ENCODE peak calls at places on chromosome 11, in eight cellular contexts. Q is uterus; G is CD4-positive, CD25-positive, alpha-beta regulatory T cell; Z is thoracic aorta; X is MM.1S; L is heart left ventricle; R is lower leg skin; O is fibroblast of mammary gland. T is an unnamed sample.

GRCh38 chr11:71489311-71490043 is 36.5 kb downstream of the NADSYN1 start:
- DNase-seq in L (no peak), G (peak), O (peak), Q (no peak), X (no peak), R (no peak), Z (no peak), T (no peak)

GRCh38 chr11:13207665-13208594 is 69.7 kb upstream of the BMAL1 start:
- DNase-seq in L (no peak), R (no peak), O (peak), Z (no peak), Q (peak), X (peak), G (peak), T (no peak)

GRCh38 chr11:2729841-2730240 is 30.0 kb upstream of the KCNQ1OT1 start:
- DNase-seq in Z (no peak), G (no peak), R (no peak), X (no peak), L (no peak), O (no peak), Q (no peak), T (no peak)

GRCh38 chr11:73322986-73323306 is 14.9 kb downstream of the ARHGEF17 start:
- DNase-seq in R (no peak), O (no peak), Z (no peak), Q (no peak), X (no peak), L (no peak), G (no peak), T (no peak)

GRCh38 chr11:75140269-75141138 is 10.4 kb upstream of the SLCO2B1 start:
- DNase-seq in O (peak), R (peak), L (peak), Z (no peak), G (peak), X (peak), Q (peak), T (peak)

GRCh38 chr11:15170698-15171097 is 56.0 kb downstream of the INSC start:
- DNase-seq in R (no peak), O (no peak), Z (no peak), Q (no peak), G (no peak), X (no peak), L (no peak), T (no peak)

GRCh38 chr11:118691926-118692830 is 12.7 kb upstream of the TREH start:
- DNase-seq in Z (no peak), L (no peak), X (peak), O (peak), Q (no peak), G (peak), R (no peak), T (peak)

GRCh38 chr11:74084796-74085541 is 76.1 kb upstream of the UCP3 start:
- DNase-seq in Z (no peak), Q (no peak), X (no peak), R (no peak), O (peak), G (no peak), L (no peak), T (peak)

GRCh38 chr11:59698506-59698905 is 15.1 kb downstream of the OR10V1 start:
- DNase-seq in X (no peak), O (no peak), Q (no peak), G (no peak), R (no peak), Z (no peak), L (no peak), T (no peak)

GRCh38 chr11:746289-747175 is 732 bp upstream of the TALDO1 start:
- DNase-seq in Q (no peak), R (no peak), O (peak), L (no peak), Z (no peak), X (peak), G (peak), T (no peak)

GRCh38 chr11:1844221-1845094 is 5.7 kb downstream of the TNNI2 start:
- DNase-seq in R (no peak), G (peak), O (peak), X (no peak), Q (no peak), Z (no peak), L (peak), T (no peak)

GRCh38 chr11:12951376-12951775 is 57.7 kb upstream of the RASSF10 start:
- DNase-seq in O (no peak), Z (no peak), R (no peak), Q (no peak), G (no peak), X (no peak), L (no peak), T (no peak)

GRCh38 chr11:121592708-121593107 is 139.9 kb upstream of the SORL1-AS1 start:
- DNase-seq in R (no peak), Z (no peak), O (no peak), Q (no peak), L (no peak), G (no peak), X (no peak), T (no peak)

GRCh38 chr11:15649371-15650104 is 534.8 kb downstream of the INSC start:
- DNase-seq in L (no peak), Q (no peak), G (no peak), Z (no peak), R (no peak), O (no peak), X (no peak), T (no peak)

GRCh38 chr11:122745111-122745510 is 89.6 kb downstream of the UBASH3B start:
- DNase-seq in X (no peak), R (no peak), Z (no peak), O (no peak), L (no peak), Q (no peak), G (no peak), T (peak)

GRCh38 chr11:12113294-12113693 is 2.9 kb downstream of the MICAL2 start:
- DNase-seq in L (no peak), X (no peak), R (no peak), Z (no peak), O (no peak), Q (no peak), G (no peak), T (no peak)

GRCh38 chr11:128860571-128861361 is 6.3 kb downstream of the KCNJ1 start:
- DNase-seq in O (no peak), G (no peak), Z (no peak), X (peak), L (no peak), Q (no peak), R (no peak), T (peak)

GRCh38 chr11:20243974-20244373 is 83.7 kb upstream of the DBX1 start:
- DNase-seq in O (peak), R (no peak), G (no peak), X (no peak), Z (no peak), L (no peak), Q (no peak), T (no peak)

GRCh38 chr11:20250644-20251247 is 90.5 kb upstream of the DBX1 start:
- DNase-seq in R (no peak), G (no peak), O (no peak), Z (no peak), X (no peak), Q (peak), L (no peak), T (peak)

GRCh38 chr11:20248345-20248744 is 88.1 kb upstream of the DBX1 start:
- DNase-seq in R (no peak), Q (no peak), O (no peak), X (no peak), Z (no peak), L (no peak), G (no peak), T (no peak)

GRCh38 chr11:20249313-20249873 is 89.1 kb upstream of the DBX1 start:
- DNase-seq in O (no peak), L (no peak), R (no peak), Z (no peak), X (no peak), G (no peak), Q (no peak), T (no peak)

DNA sequence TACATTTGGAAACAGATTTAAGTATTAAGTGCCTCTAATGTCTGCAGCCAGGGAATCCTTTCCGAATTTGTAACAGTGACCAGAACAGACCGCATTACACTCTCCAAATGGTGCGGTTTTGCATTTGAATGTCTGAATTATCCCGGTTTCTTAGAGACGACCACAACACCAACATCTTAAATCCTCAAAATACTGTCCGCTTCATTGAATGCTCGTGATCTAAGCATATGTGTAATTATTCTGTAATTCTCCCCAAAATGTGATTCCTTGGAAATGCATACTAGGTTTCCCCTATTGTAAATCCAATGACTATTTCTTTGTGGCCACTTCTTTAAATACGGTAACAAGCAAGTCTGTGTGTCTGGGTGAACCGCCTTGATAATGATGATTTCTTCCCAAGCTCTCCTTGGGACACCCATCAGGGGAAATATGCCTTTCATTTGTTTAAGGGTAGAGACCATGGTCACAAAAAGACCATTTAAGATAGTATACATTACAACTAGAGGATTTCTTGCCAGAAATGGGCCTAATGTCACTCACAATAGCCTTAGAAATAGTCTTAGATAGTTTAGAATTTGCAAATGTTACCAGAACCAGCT is 87.4 kb upstream of the DBX1 start:
- DNase-seq in Q (no peak), Z (no peak), L (no peak), X (no peak), O (no peak), G (no peak), R (no peak), T (no peak)
- H3K4me3 ChIP-seq in Q (no peak), Z (no peak), L (no peak), X (no peak), O (no peak), G (no peak), R (no peak), T (no peak)

DNA sequence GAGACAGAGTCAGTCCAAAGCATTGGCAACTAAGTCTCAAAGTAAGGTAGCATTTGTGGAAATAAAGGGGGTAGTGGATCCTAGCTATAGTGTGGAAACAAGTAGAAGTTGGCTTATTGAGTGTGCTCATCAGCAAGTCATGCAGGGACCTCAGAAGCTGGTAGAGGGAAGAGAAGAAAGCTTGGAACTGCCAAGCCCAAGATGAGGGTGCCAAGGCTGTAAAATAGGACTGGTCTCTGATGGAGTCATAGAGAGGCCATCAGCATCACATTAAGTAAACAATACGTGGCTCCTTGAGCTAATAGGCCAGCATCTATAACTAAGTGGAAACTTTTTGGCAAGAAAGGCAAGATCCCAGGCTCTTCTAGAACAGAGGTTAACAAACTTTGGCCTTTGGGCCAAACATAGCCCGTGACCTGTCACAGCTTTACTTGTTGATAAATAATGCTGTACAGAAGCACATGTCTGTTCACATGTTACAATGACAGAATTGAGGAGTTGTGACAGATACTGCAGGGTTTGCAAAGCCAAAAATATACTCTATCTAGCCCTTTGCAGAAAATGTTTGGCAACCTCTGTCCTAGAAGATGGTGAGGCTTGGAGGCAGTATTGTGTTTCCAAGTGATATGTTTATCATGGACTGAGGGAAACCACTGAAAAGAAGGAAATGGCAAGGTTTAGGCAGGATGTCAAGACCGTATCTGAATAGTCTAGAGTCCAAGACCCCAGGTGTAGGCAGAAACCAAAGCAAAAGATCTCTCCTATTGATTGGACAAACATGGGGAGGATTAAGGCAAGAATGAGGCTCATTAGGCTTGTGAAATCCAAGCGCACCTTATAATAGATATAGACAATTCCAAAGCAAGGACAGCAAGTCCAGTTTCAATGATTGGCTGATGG is 62.5 kb upstream of the CD44 start:
- DNase-seq in Q (no peak), L (no peak), Z (no peak), R (no peak), X (no peak), G (no peak), O (peak), T (peak)
- H3K4me3 ChIP-seq in Q (no peak), L (no peak), Z (no peak), R (no peak), X (no peak), G (peak), O (no peak), T (no peak)

GRCh38 chr11:69343401-69344321 is 49.7 kb downstream of the MYEOV start:
- DNase-seq in X (no peak), O (no peak), G (no peak), Z (no peak), L (no peak), R (peak), Q (no peak), T (no peak)

GRCh38 chr11:69348414-69349235 is 54.7 kb downstream of the MYEOV start:
- DNase-seq in X (no peak), R (peak), O (no peak), Q (no peak), L (no peak), Z (no peak), G (no peak), T (no peak)

GRCh38 chr11:69342588-69343330 is 48.8 kb downstream of the MYEOV start:
- DNase-seq in L (no peak), X (no peak), Z (no peak), O (no peak), Q (no peak), R (no peak), G (no peak), T (no peak)

GRCh38 chr11:69339916-69340565 is 46.1 kb downstream of the MYEOV start:
- DNase-seq in R (no peak), X (no peak), L (no peak), O (no peak), Z (no peak), Q (no peak), G (no peak), T (no peak)

GRCh38 chr11:69344570-69345145 is 50.7 kb downstream of the MYEOV start:
- DNase-seq in G (no peak), L (no peak), O (no peak), R (peak), X (no peak), Q (no peak), Z (no peak), T (no peak)
- H3K4me3 ChIP-seq in G (no peak), L (no peak), O (no peak), R (no peak), X (no peak), Q (no peak), Z (no peak), T (no peak)

DNA sequence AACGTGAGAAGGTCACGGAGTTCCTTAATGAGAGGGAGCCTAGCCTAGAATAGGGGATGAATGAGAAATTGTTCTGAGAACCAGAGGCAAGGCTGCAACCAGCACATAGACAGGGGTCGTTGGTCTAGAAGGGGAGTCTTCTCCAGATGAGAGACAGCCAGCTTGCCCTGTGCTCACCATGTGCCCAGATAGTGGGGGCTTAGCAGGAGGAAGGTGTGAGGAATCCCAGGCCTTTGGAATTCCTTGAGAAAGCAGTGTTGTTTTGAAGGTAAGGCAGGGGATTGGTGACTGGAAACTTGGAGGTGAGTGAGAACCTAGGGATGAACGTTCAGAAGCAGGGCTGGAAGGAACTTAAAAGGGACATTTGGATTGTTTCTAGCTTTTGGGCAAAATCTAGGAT is 29.4 kb downstream of the RCOR2 start:
- DNase-seq in G (no peak), O (no peak), L (no peak), X (no peak), Q (no peak), Z (no peak), R (no peak), T (no peak)
- H3K4me3 ChIP-seq in G (peak), O (no peak), L (no peak), X (peak), Q (no peak), Z (peak), R (no peak), T (no peak)

DNA sequence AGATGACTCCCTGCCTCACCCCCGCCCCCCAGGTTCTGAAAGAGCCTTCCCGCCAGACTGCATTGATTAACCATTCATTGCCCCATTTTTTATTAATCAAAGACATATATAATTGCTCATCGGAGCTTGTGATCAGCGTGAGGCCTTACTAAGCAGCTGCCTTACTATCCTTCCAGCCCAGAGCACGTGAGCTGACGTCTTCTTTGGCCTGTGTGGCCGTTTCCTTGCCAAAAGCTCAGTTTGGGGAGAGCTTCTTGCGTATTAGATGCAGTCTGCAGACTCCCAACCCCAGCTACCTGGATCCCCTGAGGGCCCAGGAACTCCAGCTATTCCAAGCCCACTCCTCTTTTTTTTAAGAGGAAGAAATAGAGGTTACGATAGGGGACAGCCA is 766 bp upstream of the SLC43A3 start:
- DNase-seq in G (no peak), R (peak), L (peak), O (peak), X (no peak), Z (no peak), Q (peak), T (peak)
- H3K4me3 ChIP-seq in G (no peak), R (no peak), L (peak), O (no peak), X (no peak), Z (peak), Q (peak), T (peak)

DNA sequence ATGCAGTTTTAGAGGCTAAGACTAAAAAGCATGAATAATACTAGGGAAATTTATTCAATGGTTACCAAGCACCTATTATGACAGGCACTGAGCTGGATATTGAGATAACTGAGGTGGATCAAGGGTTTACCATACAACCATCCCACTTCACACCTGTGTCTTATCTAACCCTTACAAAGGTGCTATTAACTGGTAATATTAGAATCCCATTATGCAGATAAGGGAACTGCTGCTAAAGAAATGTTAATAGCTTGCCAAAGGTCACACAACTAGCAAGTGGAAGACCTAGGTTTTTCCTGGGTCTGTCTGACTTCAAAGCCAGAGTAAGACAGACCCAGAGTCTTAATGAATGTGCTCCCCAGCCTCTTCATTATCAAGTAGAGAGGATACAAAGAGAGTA is 21.1 kb upstream of the VSTM5 start:
- DNase-seq in Z (no peak), O (no peak), G (no peak), L (no peak), Q (no peak), X (no peak), R (no peak), T (no peak)
- H3K4me3 ChIP-seq in Z (no peak), O (no peak), G (no peak), L (no peak), Q (no peak), X (no peak), R (no peak), T (no peak)

DNA sequence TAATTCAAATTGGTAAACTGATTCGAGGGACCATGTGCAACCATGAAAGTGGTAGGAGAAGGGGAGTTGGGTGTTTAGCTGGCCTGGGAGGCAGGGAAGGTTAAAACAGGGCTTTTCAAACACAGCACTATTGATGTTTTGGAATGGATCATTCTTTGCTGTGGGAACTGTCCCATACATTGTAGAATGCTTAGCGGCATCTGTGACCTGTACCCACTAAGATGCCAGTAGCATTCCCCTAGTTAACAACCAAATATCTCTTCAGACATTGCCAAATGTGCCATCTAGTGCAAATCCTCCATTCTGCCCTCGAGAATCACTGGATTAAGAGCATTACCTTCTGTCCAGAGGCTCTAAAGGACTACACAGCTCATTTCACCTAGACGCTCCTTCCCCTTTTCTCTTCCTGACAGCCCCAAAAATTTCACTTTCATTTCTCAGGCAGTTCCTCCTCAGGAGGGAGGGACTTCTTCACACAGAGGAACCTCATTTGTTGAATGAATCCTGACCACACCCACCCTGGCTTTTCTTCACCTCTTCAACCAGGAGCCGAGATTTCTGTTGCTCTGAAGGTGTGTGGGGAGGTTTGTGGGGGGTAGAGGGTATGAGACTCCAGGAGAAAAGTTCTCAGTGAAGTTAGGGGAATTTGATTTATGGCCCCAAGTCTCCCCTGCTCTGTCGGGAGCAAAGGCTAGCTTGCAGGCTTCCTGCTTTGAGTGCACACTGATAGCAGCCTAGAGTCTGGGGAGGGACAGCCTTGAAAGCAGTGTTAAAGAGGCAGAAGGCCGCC is at the start of gene TRIM34:
- DNase-seq in X (peak), Q (peak), L (peak), R (peak), O (peak), G (peak), Z (no peak), T (peak)
- H3K4me3 ChIP-seq in X (peak), Q (peak), L (peak), R (peak), O (peak), G (peak), Z (peak), T (peak)